ENCODE peak calls at places on chromosomes 3 and 15, in seven cellular contexts. N, U, M, F, W, T and R are unnamed samples.

GRCh38 chr3:189637755-189638154 is 6.6 kb downstream of the TP63 start:
- DNase-seq in N (no peak), U (no peak), M (no peak), F (no peak), W (no peak), T (no peak), R (no peak)

GRCh38 chr15:62439543-62440016 is 274.5 kb upstream of the C2CD4B start:
- DNase-seq in N (no peak), U (no peak), M (peak; percentile 23), F (peak; percentile 24), W (no peak), T (no peak), R (no peak)

GRCh38 chr3:54243960-54244359 is 121.6 kb downstream of the CACNA2D3 start:
- DNase-seq in N (no peak), U (no peak), M (no peak), F (no peak), W (no peak), T (no peak), R (no peak)

GRCh38 chr3:45032113-45032512 is 6.0 kb downstream of the CLEC3B start:
- DNase-seq in N (no peak), U (no peak), M (no peak), F (no peak), W (no peak), T (no peak), R (no peak)

GRCh38 chr3:66656608-66657007 is 155.8 kb upstream of the LRIG1 start:
- DNase-seq in N (no peak), U (no peak), M (no peak), F (no peak), W (no peak), T (no peak), R (no peak)

GRCh38 chr15:101452572-101452971 is 36.9 kb downstream of the PCSK6 start:
- DNase-seq in N (no peak), U (no peak), M (peak; percentile 14), F (no peak), W (no peak), T (no peak), R (no peak)

GRCh38 chr3:159724627-159725026 is 264.0 kb upstream of the IL12A start:
- DNase-seq in N (no peak), U (no peak), M (no peak), F (no peak), W (no peak), T (no peak), R (no peak)

GRCh38 chr15:60179786-60180391 is 175.8 kb downstream of the FOXB1 start:
- DNase-seq in N (peak; percentile 65), U (peak; percentile 27), M (peak; percentile 49), F (no peak), W (peak; percentile 71), T (no peak), R (no peak)

GRCh38 chr3:144162042-144162441 is 190.4 kb downstream of the DIPK2A start:
- DNase-seq in N (peak; percentile 89), U (no peak), M (no peak), F (no peak), W (peak; percentile 42), T (no peak), R (no peak)

GRCh38 chr15:95872366-95872771 is 458.1 kb upstream of the NR2F2 start:
- DNase-seq in N (peak; percentile 81), U (no peak), M (no peak), F (no peak), W (peak; percentile 22), T (no peak), R (no peak)

GRCh38 chr3:47260605-47261004 is 22.0 kb downstream of the KIF9 start:
- DNase-seq in N (no peak), U (no peak), M (no peak), F (no peak), W (no peak), T (no peak), R (no peak)

GRCh38 chr3:30437172-30437571 is 169.2 kb upstream of the TGFBR2 start:
- DNase-seq in N (peak; percentile 47), U (no peak), M (peak; percentile 14), F (peak; percentile 27), W (no peak), T (peak; percentile 39), R (peak; percentile 12)

GRCh38 chr15:95169701-95170459 is 938.5 kb downstream of the MCTP2 start:
- DNase-seq in N (no peak), U (no peak), M (peak; percentile 37), F (peak; percentile 36), W (peak; percentile 40), T (peak; percentile 40), R (no peak)

GRCh38 chr3:8416965-8417364 is 84.7 kb upstream of the LMCD1 start:
- DNase-seq in N (peak; percentile 20), U (no peak), M (no peak), F (peak; percentile 23), W (peak; percentile 31), T (no peak), R (no peak)

GRCh38 chr15:23686466-23687142 is 501 bp downstream of the NDN start:
- DNase-seq in N (no peak), U (no peak), M (peak; percentile 27), F (no peak), W (peak; percentile 23), T (no peak), R (no peak)

GRCh38 chr3:178270838-178271237 is 265.4 kb upstream of the KCNMB2 start:
- DNase-seq in N (no peak), U (no peak), M (no peak), F (no peak), W (no peak), T (no peak), R (no peak)

GRCh38 chr15:40100133-40100946 is 8.3 kb downstream of the BMF start:
- DNase-seq in N (no peak), U (no peak), M (no peak), F (no peak), W (no peak), T (no peak), R (no peak)

GRCh38 chr15:101003706-101004105 is 84.5 kb downstream of the LRRK1 start:
- DNase-seq in N (no peak), U (no peak), M (peak; percentile 8), F (no peak), W (no peak), T (no peak), R (no peak)

GRCh38 chr3:13706451-13706850 is 157.5 kb downstream of the FBLN2 start:
- DNase-seq in N (no peak), U (no peak), M (peak; percentile 4), F (peak; percentile 2), W (no peak), T (peak; percentile 2), R (peak; percentile 24)

GRCh38 chr3:10459954-10460754 is 45.2 kb downstream of the ATP2B2 start:
- DNase-seq in N (peak; percentile 75), U (peak; percentile 91), M (peak; percentile 74), F (no peak), W (peak; percentile 88), T (peak; percentile 19), R (no peak)

GRCh38 chr3:50655009-50655830 is 19.5 kb upstream of the DOCK3 start:
- DNase-seq in N (no peak), U (no peak), M (no peak), F (no peak), W (no peak), T (no peak), R (no peak)

GRCh38 chr3:179063945-179064560 is 7.6 kb downstream of the ZMAT3 start:
- DNase-seq in N (no peak), U (no peak), M (no peak), F (no peak), W (no peak), T (no peak), R (no peak)

GRCh38 chr3:127090218-127091160 is 102.4 kb upstream of the PRR23E start:
- DNase-seq in N (no peak), U (no peak), M (no peak), F (no peak), W (no peak), T (no peak), R (no peak)

GRCh38 chr15:45653702-45654424 is 19.0 kb downstream of the SQOR start:
- DNase-seq in N (no peak), U (no peak), M (no peak), F (no peak), W (no peak), T (no peak), R (no peak)

GRCh38 chr3:151206196-151206595 is 3.2 kb upstream of the GPR171 start:
- DNase-seq in N (no peak), U (no peak), M (no peak), F (no peak), W (no peak), T (no peak), R (no peak)
- H3K4me3 ChIP-seq in N (no peak overlapping the region), U (no peak overlapping the region), M (no peak overlapping the region), F (no peak overlapping the region), W (no peak overlapping the region), T (no peak overlapping the region), R (no peak overlapping the region)

DNA sequence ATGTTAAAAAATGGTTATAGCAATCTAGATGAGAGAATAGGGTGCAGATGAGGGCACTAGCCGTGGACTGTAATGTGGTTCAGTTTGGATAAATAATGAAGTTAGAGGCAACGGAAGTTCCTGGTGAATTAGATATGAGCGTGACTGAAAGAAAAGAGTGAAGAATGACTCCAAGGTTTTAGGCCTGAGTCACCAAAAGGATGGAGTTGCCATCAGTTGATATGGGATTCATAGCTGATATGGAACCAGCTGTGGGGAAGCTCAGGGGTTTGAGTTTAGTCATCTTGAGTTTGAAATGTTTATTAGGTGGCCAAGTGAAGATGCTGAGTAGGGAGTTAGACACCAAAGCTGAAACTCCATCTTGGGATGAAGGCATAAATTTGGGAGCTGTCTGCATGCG is 66.1 kb downstream of the SSR3 start:
- DNase-seq in N (peak; percentile 68), U (no peak), M (no peak), F (no peak), W (no peak), T (no peak), R (no peak)
- H3K27ac ChIP-seq in N (peak overlapping the region; percentile 54), U (no peak overlapping the region), M (no peak overlapping the region), F (no peak overlapping the region), W (no peak overlapping the region), T (no peak overlapping the region), R (no peak overlapping the region)

GRCh38 chr3:42222942-42223693 is 42.9 kb downstream of the CCK start:
- DNase-seq in N (no peak), U (no peak), M (no peak), F (no peak), W (no peak), T (no peak), R (no peak)
- H3K36me3 ChIP-seq in N (peaks cover 23% of the 10 kb centered on the region), U (peaks cover 3% of the 10 kb centered on the region), M (no peaks in the 10 kb centered on the region), F (no peaks in the 10 kb centered on the region), W (no peaks in the 10 kb centered on the region), T (no peaks in the 10 kb centered on the region), R (peaks cover 27% of the 10 kb centered on the region)

GRCh38 chr3:119637679-119638525 is 22.5 kb downstream of the POPDC2 start:
- DNase-seq in N (peak; percentile 83), U (no peak), M (no peak), F (no peak), W (peak; percentile 22), T (no peak), R (no peak)
- H3K4me3 ChIP-seq in N (no peak overlapping the region), U (no peak overlapping the region), M (no peak overlapping the region), F (no peak overlapping the region), W (no peak overlapping the region), T (no peak overlapping the region), R (no peak overlapping the region)